ENCODE peak calls at places on chromosomes 11 and 22, in five cellular contexts. G is endothelial cell; R is stimulated activated CD4-positive, alpha-beta T cell treated with anti-CD3 and anti-CD28 coated beads, Interleukin-1b, Interleukin-23, amount 100 ng/mL, for 1 hour; V is GM03348; S is colonic mucosa. U is an unnamed sample.

GRCh38 chr11:100687630-100688395 is 725 bp downstream of the ARHGAP42 start:
- DNase-seq in G (peak), R (no peak), V (peak), S (peak), U (peak)

GRCh38 chr11:9574806-9575530 is 1.5 kb downstream of the WEE1 start:
- DNase-seq in G (peak), R (no peak), V (peak), S (peak), U (peak)

GRCh38 chr11:659532-660085 is 22.5 kb downstream of the DRD4 start:
- DNase-seq in G (no peak), R (no peak), V (no peak), S (no peak), U (no peak)

GRCh38 chr11:31636983-31637382 is 127.4 kb downstream of the ELP4 start:
- DNase-seq in G (no peak), R (no peak), V (no peak), S (no peak), U (no peak)

GRCh38 chr22:30235687-30236170 is 10.8 kb downstream of the LIF start:
- DNase-seq in G (no peak), R (no peak), V (peak), S (no peak), U (peak)

GRCh38 chr11:95076416-95076815 is 9.7 kb downstream of the SRSF8 start:
- DNase-seq in G (no peak), R (no peak), V (peak), S (no peak), U (peak)

GRCh38 chr22:29306175-29306829 is at the start of gene GAS2L1:
- DNase-seq in G (peak), R (no peak), V (peak), S (peak), U (peak)

GRCh38 chr11:44032304-44033085 is 15.3 kb upstream of the ACCSL start:
- DNase-seq in G (no peak), R (no peak), V (peak), S (no peak), U (peak)

GRCh38 chr11:81071641-81072040 is 1630.8 kb upstream of the TENM4 start:
- DNase-seq in G (no peak), R (no peak), V (no peak), S (no peak), U (no peak)